ENCODE peak calls at places on chromosome 20, in seven cellular contexts. One of them, this sample, is unnamed.

GRCh38 chr20:13739726-13740649 is 44.7 kb downstream of the ESF1 start:
- DNase-seq in IMR-90: no peak
- DNase-seq in A549: no peak
- DNase-seq in upper lobe of right lung: no peak
- DNase-seq in heart right ventricle: no peak
- DNase-seq in endodermal cell: no peak
- DNase-seq in sigmoid colon: no peak
- DNase-seq in this sample: no peak

GRCh38 chr20:9025643-9026042 is 43.2 kb upstream of the PLCB4 start:
- DNase-seq in upper lobe of right lung: no peak
- DNase-seq in sigmoid colon: no peak
- DNase-seq in heart right ventricle: no peak
- DNase-seq in endodermal cell: no peak
- DNase-seq in A549: peak; percentile 55
- DNase-seq in IMR-90: peak; percentile 88
- DNase-seq in this sample: no peak

GRCh38 chr20:22920898-22921297 is 114.2 kb upstream of the SSTR4 start:
- DNase-seq in heart right ventricle: no peak
- DNase-seq in IMR-90: no peak
- DNase-seq in upper lobe of right lung: no peak
- DNase-seq in endodermal cell: no peak
- DNase-seq in A549: no peak
- DNase-seq in sigmoid colon: no peak
- DNase-seq in this sample: no peak

GRCh38 chr20:58774214-58774613 is 76.5 kb downstream of the GNAS-AS1 start:
- DNase-seq in IMR-90: no peak
- DNase-seq in heart right ventricle: no peak
- DNase-seq in endodermal cell: no peak
- DNase-seq in upper lobe of right lung: peak; percentile 19
- DNase-seq in sigmoid colon: no peak
- DNase-seq in A549: no peak
- DNase-seq in this sample: no peak

GRCh38 chr20:46289416-46289815 is 18.9 kb downstream of the CDH22 start:
- DNase-seq in endodermal cell: no peak
- DNase-seq in heart right ventricle: no peak
- DNase-seq in upper lobe of right lung: no peak
- DNase-seq in sigmoid colon: no peak
- DNase-seq in A549: no peak
- DNase-seq in IMR-90: no peak
- DNase-seq in this sample: no peak

GRCh38 chr20:20864346-20865096 is 152.1 kb upstream of the RALGAPA2 start:
- DNase-seq in A549: peak; percentile 50
- DNase-seq in endodermal cell: no peak
- DNase-seq in IMR-90: no peak
- DNase-seq in upper lobe of right lung: no peak
- DNase-seq in sigmoid colon: no peak
- DNase-seq in heart right ventricle: no peak
- DNase-seq in this sample: no peak

GRCh38 chr20:22070546-22070945 is 365.1 kb downstream of the PAX1 start:
- DNase-seq in endodermal cell: no peak
- DNase-seq in A549: no peak
- DNase-seq in heart right ventricle: no peak
- DNase-seq in upper lobe of right lung: no peak
- DNase-seq in sigmoid colon: no peak
- DNase-seq in IMR-90: no peak
- DNase-seq in this sample: no peak

GRCh38 chr20:6693178-6693807 is 74.2 kb upstream of the BMP2 start:
- DNase-seq in upper lobe of right lung: no peak
- DNase-seq in heart right ventricle: no peak
- DNase-seq in A549: no peak
- DNase-seq in IMR-90: no peak
- DNase-seq in endodermal cell: no peak
- DNase-seq in sigmoid colon: no peak
- DNase-seq in this sample: no peak

GRCh38 chr20:41534842-41535241 is 83.3 kb downstream of the CHD6 start:
- DNase-seq in upper lobe of right lung: no peak
- DNase-seq in heart right ventricle: no peak
- DNase-seq in A549: no peak
- DNase-seq in sigmoid colon: no peak
- DNase-seq in IMR-90: peak; percentile 28
- DNase-seq in endodermal cell: no peak
- DNase-seq in this sample: no peak

GRCh38 chr20:46619445-46619844 is 31.8 kb downstream of the SLC13A3 start:
- DNase-seq in upper lobe of right lung: no peak
- DNase-seq in IMR-90: no peak
- DNase-seq in sigmoid colon: no peak
- DNase-seq in heart right ventricle: no peak
- DNase-seq in endodermal cell: peak; percentile 10
- DNase-seq in A549: no peak
- DNase-seq in this sample: no peak

GRCh38 chr20:23161968-23162696 is 76.0 kb upstream of the CD93 start:
- DNase-seq in sigmoid colon: peak; percentile 90
- DNase-seq in heart right ventricle: peak; percentile 72
- DNase-seq in IMR-90: no peak
- DNase-seq in A549: peak; percentile 24
- DNase-seq in upper lobe of right lung: peak; percentile 89
- DNase-seq in endodermal cell: no peak
- DNase-seq in this sample: peak; percentile 55

GRCh38 chr20:64212750-64213149 is 42.8 kb upstream of the PCMTD2 start:
- DNase-seq in A549: no peak
- DNase-seq in IMR-90: peak; percentile 63
- DNase-seq in sigmoid colon: peak; percentile 83
- DNase-seq in endodermal cell: no peak
- DNase-seq in heart right ventricle: peak; percentile 68
- DNase-seq in upper lobe of right lung: no peak
- DNase-seq in this sample: no peak

GRCh38 chr20:5970381-5970780 is 19.9 kb downstream of the MCM8 start:
- DNase-seq in heart right ventricle: no peak
- DNase-seq in IMR-90: no peak
- DNase-seq in A549: no peak
- DNase-seq in sigmoid colon: no peak
- DNase-seq in endodermal cell: no peak
- DNase-seq in upper lobe of right lung: no peak
- DNase-seq in this sample: peak; percentile 67

GRCh38 chr20:24393903-24394302 is 75.5 kb upstream of the SYNDIG1 start:
- DNase-seq in A549: no peak
- DNase-seq in sigmoid colon: no peak
- DNase-seq in endodermal cell: no peak
- DNase-seq in IMR-90: no peak
- DNase-seq in upper lobe of right lung: no peak
- DNase-seq in heart right ventricle: no peak
- DNase-seq in this sample: no peak

GRCh38 chr20:53599039-53599362 is 5.4 kb upstream of the ZNF217 start:
- DNase-seq in sigmoid colon: no peak
- DNase-seq in A549: no peak
- DNase-seq in upper lobe of right lung: no peak
- DNase-seq in endodermal cell: no peak
- DNase-seq in IMR-90: no peak
- DNase-seq in heart right ventricle: no peak
- DNase-seq in this sample: no peak

GRCh38 chr20:25079171-25079570 is 2.8 kb downstream of the VSX1 start:
- DNase-seq in IMR-90: no peak
- DNase-seq in heart right ventricle: no peak
- DNase-seq in sigmoid colon: no peak
- DNase-seq in endodermal cell: no peak
- DNase-seq in upper lobe of right lung: no peak
- DNase-seq in A549: no peak
- DNase-seq in this sample: no peak

GRCh38 chr20:60934724-60935123 is 317.3 kb upstream of the CDH4 start:
- DNase-seq in heart right ventricle: no peak
- DNase-seq in A549: no peak
- DNase-seq in endodermal cell: no peak
- DNase-seq in upper lobe of right lung: no peak
- DNase-seq in IMR-90: no peak
- DNase-seq in sigmoid colon: no peak
- DNase-seq in this sample: no peak

GRCh38 chr20:41183831-41184230 is 46.5 kb downstream of the PLCG1 start:
- DNase-seq in sigmoid colon: no peak
- DNase-seq in endodermal cell: peak; percentile 27
- DNase-seq in A549: no peak
- DNase-seq in heart right ventricle: no peak
- DNase-seq in IMR-90: no peak
- DNase-seq in upper lobe of right lung: no peak
- DNase-seq in this sample: no peak

GRCh38 chr20:49915118-49915379 is 280 bp downstream of the SPATA2 start:
- DNase-seq in IMR-90: no peak
- DNase-seq in A549: no peak
- DNase-seq in endodermal cell: no peak
- DNase-seq in sigmoid colon: no peak
- DNase-seq in heart right ventricle: no peak
- DNase-seq in upper lobe of right lung: no peak
- DNase-seq in this sample: no peak

GRCh38 chr20:49913399-49914047 is 1.8 kb downstream of the SPATA2 start:
- DNase-seq in endodermal cell: no peak
- DNase-seq in A549: no peak
- DNase-seq in upper lobe of right lung: no peak
- DNase-seq in heart right ventricle: no peak
- DNase-seq in sigmoid colon: no peak
- DNase-seq in IMR-90: peak; percentile 42
- DNase-seq in this sample: no peak

GRCh38 chr20:49915380-49916145 is at the start of gene SPATA2:
- DNase-seq in sigmoid colon: peak; percentile 99
- DNase-seq in endodermal cell: peak; percentile 97
- DNase-seq in upper lobe of right lung: peak; percentile 98
- DNase-seq in IMR-90: peak; percentile 94
- DNase-seq in heart right ventricle: peak; percentile 95
- DNase-seq in A549: peak; percentile 97
- DNase-seq in this sample: peak; percentile 96

GRCh38 chr20:49916146-49917002 is 1.0 kb upstream of the SPATA2 start:
- DNase-seq in IMR-90: peak; percentile 55
- DNase-seq in A549: peak; percentile 79
- DNase-seq in heart right ventricle: no peak
- DNase-seq in sigmoid colon: peak; percentile 43
- DNase-seq in endodermal cell: peak; percentile 68
- DNase-seq in upper lobe of right lung: no peak
- DNase-seq in this sample: peak; percentile 38

GRCh38 chr20:49914310-49915117 is 815 bp downstream of the SPATA2 start:
- DNase-seq in upper lobe of right lung: peak; percentile 52
- DNase-seq in IMR-90: no peak
- DNase-seq in sigmoid colon: no peak
- DNase-seq in heart right ventricle: no peak
- DNase-seq in endodermal cell: peak; percentile 77
- DNase-seq in A549: no peak
- DNase-seq in this sample: no peak
- TF ChIP-seq CTCF in upper lobe of right lung: no peak
- TF ChIP-seq CTCF in IMR-90: no peak
- TF ChIP-seq CTCF in sigmoid colon: no peak
- TF ChIP-seq CTCF in heart right ventricle: no peak
- TF ChIP-seq CTCF in endodermal cell: no peak
- TF ChIP-seq CTCF in A549: no peak
- TF ChIP-seq CTCF in this sample: no peak

GRCh38 chr20:38108438-38109024 is 56.5 kb downstream of the TGM2 start:
- DNase-seq in sigmoid colon: peak; percentile 93
- DNase-seq in IMR-90: peak; percentile 48
- DNase-seq in A549: no peak
- DNase-seq in heart right ventricle: peak; percentile 53
- DNase-seq in upper lobe of right lung: no peak
- DNase-seq in endodermal cell: peak; percentile 24
- DNase-seq in this sample: no peak
- H3K27ac ChIP-seq in sigmoid colon: peak overlapping the region; percentile 88
- H3K27ac ChIP-seq in IMR-90: peak overlapping the region; percentile 67
- H3K27ac ChIP-seq in A549: peak overlapping the region; percentile 88
- H3K27ac ChIP-seq in heart right ventricle: peak overlapping the region; percentile 87
- H3K27ac ChIP-seq in upper lobe of right lung: peak overlapping the region; percentile 65
- H3K27ac ChIP-seq in endodermal cell: no peak overlapping the region
- H3K27ac ChIP-seq in this sample: no peak overlapping the region

DNA sequence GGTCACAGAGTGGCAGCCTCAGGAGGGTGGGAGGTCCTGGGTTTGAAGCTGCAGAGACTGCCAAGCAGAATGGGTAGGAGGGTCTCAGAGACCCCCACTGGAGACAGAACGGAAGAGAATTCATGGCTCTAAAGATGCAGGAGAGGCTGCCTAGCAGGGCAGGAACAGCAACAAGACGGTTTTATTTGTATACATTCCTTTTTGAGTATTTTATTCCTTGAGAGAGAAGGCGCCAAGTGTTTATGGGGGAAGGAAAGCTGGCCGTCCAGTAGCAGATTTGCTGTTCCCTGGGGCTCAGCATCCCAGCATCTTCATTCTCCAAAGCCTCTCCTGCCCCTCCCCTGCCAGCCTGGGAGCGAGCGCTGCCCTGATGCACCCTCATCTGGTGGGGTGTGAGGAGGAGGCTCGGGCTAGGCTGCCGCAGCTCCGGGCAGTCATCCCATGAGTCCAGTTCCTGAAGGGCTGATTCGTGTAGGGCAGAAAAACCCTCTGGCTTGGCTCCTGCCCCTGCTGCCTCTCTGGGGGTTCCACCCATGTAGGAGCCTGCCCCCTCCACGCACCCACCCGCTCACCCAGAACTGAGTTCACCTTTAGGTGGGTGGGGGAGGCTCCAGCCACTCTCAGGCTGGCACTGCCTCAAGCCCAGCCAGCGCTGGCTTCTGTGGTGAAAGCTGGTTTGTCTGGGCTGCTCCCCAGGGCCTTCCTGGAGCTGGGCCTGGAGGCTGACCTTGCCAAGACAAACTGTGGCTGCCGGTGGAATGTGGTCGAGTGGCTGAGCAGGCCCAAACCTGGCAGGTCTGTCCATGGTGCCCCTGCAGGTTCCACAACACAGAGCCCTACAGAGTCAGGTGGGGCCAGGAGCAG is 32.4 kb downstream of the CPXM1 start:
- DNase-seq in endodermal cell: peak; percentile 53
- DNase-seq in A549: no peak
- DNase-seq in heart right ventricle: peak; percentile 41
- DNase-seq in sigmoid colon: no peak
- DNase-seq in upper lobe of right lung: peak; percentile 93
- DNase-seq in IMR-90: peak; percentile 24
- DNase-seq in this sample: no peak
- TF ChIP-seq CTCF in endodermal cell: no peak
- TF ChIP-seq CTCF in A549: no peak
- TF ChIP-seq CTCF in heart right ventricle: no peak
- TF ChIP-seq CTCF in sigmoid colon: no peak
- TF ChIP-seq CTCF in upper lobe of right lung: no peak
- TF ChIP-seq CTCF in IMR-90: no peak
- TF ChIP-seq CTCF in this sample: no peak

GRCh38 chr20:376089-376488 is 4.5 kb upstream of the TRIB3 start:
- DNase-seq in sigmoid colon: no peak
- DNase-seq in upper lobe of right lung: no peak
- DNase-seq in A549: no peak
- DNase-seq in endodermal cell: no peak
- DNase-seq in IMR-90: no peak
- DNase-seq in heart right ventricle: no peak
- DNase-seq in this sample: no peak

GRCh38 chr20:375265-375889 is 5.2 kb upstream of the TRIB3 start:
- DNase-seq in sigmoid colon: no peak
- DNase-seq in A549: no peak
- DNase-seq in upper lobe of right lung: no peak
- DNase-seq in IMR-90: no peak
- DNase-seq in heart right ventricle: no peak
- DNase-seq in endodermal cell: no peak
- DNase-seq in this sample: no peak

GRCh38 chr20:371755-372542 is 8.6 kb upstream of the TRIB3 start:
- DNase-seq in A549: peak; percentile 96
- DNase-seq in endodermal cell: no peak
- DNase-seq in upper lobe of right lung: peak; percentile 93
- DNase-seq in heart right ventricle: peak; percentile 72
- DNase-seq in IMR-90: peak; percentile 88
- DNase-seq in sigmoid colon: peak; percentile 77
- DNase-seq in this sample: no peak

GRCh38 chr20:370977-371754 is 9.4 kb upstream of the TRIB3 start:
- DNase-seq in heart right ventricle: no peak
- DNase-seq in sigmoid colon: no peak
- DNase-seq in endodermal cell: no peak
- DNase-seq in IMR-90: no peak
- DNase-seq in A549: no peak
- DNase-seq in upper lobe of right lung: no peak
- DNase-seq in this sample: no peak

GRCh38 chr20:373171-373890 is 7.2 kb upstream of the TRIB3 start:
- DNase-seq in IMR-90: peak; percentile 92
- DNase-seq in heart right ventricle: peak; percentile 26
- DNase-seq in A549: peak; percentile 93
- DNase-seq in upper lobe of right lung: no peak
- DNase-seq in endodermal cell: peak; percentile 67
- DNase-seq in sigmoid colon: no peak
- DNase-seq in this sample: no peak
- H3K27ac ChIP-seq in IMR-90: peak overlapping the region; percentile 8
- H3K27ac ChIP-seq in heart right ventricle: peak overlapping the region; percentile 62
- H3K27ac ChIP-seq in A549: peak overlapping the region; percentile 98
- H3K27ac ChIP-seq in upper lobe of right lung: peak overlapping the region; percentile 76
- H3K27ac ChIP-seq in endodermal cell: no peak overlapping the region
- H3K27ac ChIP-seq in sigmoid colon: no peak overlapping the region
- H3K27ac ChIP-seq in this sample: no peak overlapping the region

This sample was measured in dorsolateral prefrontal cortex.